ENCODE peak calls at places on chromosomes 3 and 15, in five cellular contexts. One of them, this sample, is unnamed.

GRCh38 chr3:105401254-105401653 is 34.5 kb downstream of the ALCAM start:
- DNase-seq in BJ: no peak
- DNase-seq in H1: no peak
- DNase-seq in sigmoid colon: no peak
- DNase-seq in GM20000: no peak
- DNase-seq in this sample: no peak

GRCh38 chr15:43519207-43519606 is 1.8 kb downstream of the MAP1A start:
- DNase-seq in BJ: no peak
- DNase-seq in H1: no peak
- DNase-seq in sigmoid colon: no peak
- DNase-seq in GM20000: no peak
- DNase-seq in this sample: no peak

GRCh38 chr3:48129921-48130320 is 58.3 kb downstream of the CDC25A start:
- DNase-seq in BJ: no peak
- DNase-seq in H1: no peak
- DNase-seq in sigmoid colon: no peak
- DNase-seq in GM20000: no peak
- DNase-seq in this sample: no peak

GRCh38 chr3:90010341-90010740 is 902.9 kb downstream of the EPHA3 start:
- DNase-seq in BJ: peak; percentile 2
- DNase-seq in H1: no peak
- DNase-seq in sigmoid colon: no peak
- DNase-seq in GM20000: no peak
- DNase-seq in this sample: no peak

GRCh38 chr3:45137656-45138181 is 8.5 kb downstream of the CDCP1 start:
- DNase-seq in BJ: no peak
- DNase-seq in H1: no peak
- DNase-seq in sigmoid colon: no peak
- DNase-seq in GM20000: no peak
- DNase-seq in this sample: no peak

GRCh38 chr3:150786791-150787190 is 23.8 kb upstream of the SIAH2 start:
- DNase-seq in BJ: no peak
- DNase-seq in H1: no peak
- DNase-seq in sigmoid colon: no peak
- DNase-seq in GM20000: no peak
- DNase-seq in this sample: peak; percentile 45

GRCh38 chr15:40421246-40422157 is 15.9 kb downstream of the IVD start:
- DNase-seq in BJ: no peak
- DNase-seq in H1: peak; percentile 62
- DNase-seq in sigmoid colon: peak; percentile 85
- DNase-seq in GM20000: peak; percentile 84
- DNase-seq in this sample: peak; percentile 86

GRCh38 chr3:23981955-23982354 is 36.9 kb downstream of the NR1D2 start:
- DNase-seq in BJ: no peak
- DNase-seq in H1: no peak
- DNase-seq in sigmoid colon: no peak
- DNase-seq in GM20000: no peak
- DNase-seq in this sample: no peak

GRCh38 chr3:70716832-70717231 is 404.4 kb upstream of the MDFIC2 start:
- DNase-seq in BJ: no peak
- DNase-seq in H1: no peak
- DNase-seq in sigmoid colon: peak; percentile 72
- DNase-seq in GM20000: no peak
- DNase-seq in this sample: peak; percentile 9

GRCh38 chr3:180755553-180755952 is 76.3 kb upstream of the CCDC39 start:
- DNase-seq in BJ: no peak
- DNase-seq in H1: no peak
- DNase-seq in sigmoid colon: no peak
- DNase-seq in GM20000: no peak
- DNase-seq in this sample: no peak

GRCh38 chr3:45507820-45508317 is 86.7 kb upstream of the LIMD1 start:
- DNase-seq in BJ: no peak
- DNase-seq in H1: no peak
- DNase-seq in sigmoid colon: no peak
- DNase-seq in GM20000: no peak
- DNase-seq in this sample: peak; percentile 9

GRCh38 chr3:195693428-195694216 is 27.2 kb upstream of the MUC20 start:
- DNase-seq in BJ: no peak
- DNase-seq in H1: no peak
- DNase-seq in sigmoid colon: no peak
- DNase-seq in GM20000: peak; percentile 20
- DNase-seq in this sample: no peak

GRCh38 chr3:51378726-51379125 is 6.4 kb upstream of the MANF start:
- DNase-seq in BJ: no peak
- DNase-seq in H1: no peak
- DNase-seq in sigmoid colon: no peak
- DNase-seq in GM20000: no peak
- DNase-seq in this sample: no peak

GRCh38 chr15:90886291-90886614 is 1.9 kb downstream of the FES start:
- DNase-seq in BJ: no peak
- DNase-seq in H1: no peak
- DNase-seq in sigmoid colon: no peak
- DNase-seq in GM20000: no peak
- DNase-seq in this sample: no peak
- TF ChIP-seq CTCF in BJ: no peak
- TF ChIP-seq CTCF in H1: no peak
- TF ChIP-seq CTCF in sigmoid colon: no peak
- TF ChIP-seq CTCF in GM20000: no peak
- TF ChIP-seq CTCF in this sample: peak; percentile 39

DNA sequence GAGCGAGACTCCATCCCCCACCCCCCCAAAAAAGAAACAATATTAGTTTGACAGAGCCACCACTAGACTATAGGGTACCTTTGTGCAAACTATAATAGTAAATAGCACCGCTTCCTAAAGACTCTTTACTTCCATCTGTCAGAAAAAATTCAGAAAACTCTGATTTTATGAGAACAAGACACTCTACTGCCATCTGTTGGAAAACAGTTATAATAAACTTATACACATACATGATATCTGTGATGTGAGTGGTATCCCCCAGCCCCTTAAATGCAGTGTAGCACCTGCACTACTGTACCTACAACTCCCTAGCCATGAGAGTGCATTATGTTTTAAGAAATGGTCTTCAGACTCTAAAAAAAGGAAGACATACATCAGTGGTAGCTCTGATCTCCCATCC is 47.1 kb upstream of the CTDSPL start:
- DNase-seq in BJ: no peak
- DNase-seq in H1: no peak
- DNase-seq in sigmoid colon: no peak
- DNase-seq in GM20000: peak; percentile 22
- DNase-seq in this sample: no peak
- TF ChIP-seq CTCF in BJ: peak; percentile 27
- TF ChIP-seq CTCF in H1: no peak
- TF ChIP-seq CTCF in sigmoid colon: peak; percentile 35
- TF ChIP-seq CTCF in GM20000: no peak
- TF ChIP-seq CTCF in this sample: peak; percentile 13

GRCh38 chr3:21551019-21551418 is 200.0 kb downstream of the ZNF385D start:
- DNase-seq in BJ: no peak
- DNase-seq in H1: no peak
- DNase-seq in sigmoid colon: no peak
- DNase-seq in GM20000: no peak
- DNase-seq in this sample: no peak
- TF ChIP-seq CTCF in BJ: peak; percentile 14
- TF ChIP-seq CTCF in H1: no peak
- TF ChIP-seq CTCF in sigmoid colon: no peak
- TF ChIP-seq CTCF in GM20000: no peak
- TF ChIP-seq CTCF in this sample: no peak

DNA sequence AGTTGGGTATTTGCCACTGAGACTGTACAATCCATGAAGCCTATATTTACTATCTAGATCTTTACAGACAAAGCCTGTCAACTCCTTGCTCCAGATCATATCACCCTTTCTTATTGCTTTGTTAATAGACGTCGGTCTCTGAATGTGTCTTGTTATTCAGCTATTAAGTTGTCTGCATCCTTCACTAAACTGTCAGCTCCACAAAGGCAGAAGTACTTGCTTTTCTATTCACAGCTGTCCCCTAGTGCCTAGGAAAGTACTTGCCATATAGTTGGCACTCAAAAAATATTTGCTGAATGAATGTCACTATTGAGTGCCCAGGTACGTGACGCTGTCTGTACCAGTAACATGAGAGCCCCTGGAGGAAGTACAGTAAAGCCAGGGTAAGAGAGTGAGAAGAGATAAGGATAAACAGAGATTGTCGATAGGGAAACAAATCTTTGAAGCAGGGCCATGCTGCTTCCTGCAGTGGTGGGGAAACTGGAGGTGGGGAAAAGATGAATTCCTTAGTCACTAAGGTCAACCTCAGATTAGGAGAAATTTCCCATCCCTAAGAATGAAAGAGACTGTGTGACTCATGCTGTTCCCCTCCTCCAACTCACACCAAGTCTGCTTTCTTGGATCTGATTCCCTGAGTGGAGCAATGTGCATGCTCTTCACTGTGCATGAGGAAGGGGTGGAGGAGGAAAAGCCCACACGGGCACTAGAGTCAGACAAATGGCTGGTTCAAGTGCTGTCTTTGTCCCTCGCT is 36.3 kb downstream of the PRICKLE2 start:
- DNase-seq in BJ: peak; percentile 76
- DNase-seq in H1: no peak
- DNase-seq in sigmoid colon: peak; percentile 76
- DNase-seq in GM20000: no peak
- DNase-seq in this sample: no peak
- TF ChIP-seq CTCF in BJ: no peak
- TF ChIP-seq CTCF in H1: no peak
- TF ChIP-seq CTCF in sigmoid colon: no peak
- TF ChIP-seq CTCF in GM20000: no peak
- TF ChIP-seq CTCF in this sample: no peak

GRCh38 chr3:187958432-187959003 is 195.4 kb upstream of the LPP start:
- DNase-seq in BJ: no peak
- DNase-seq in H1: no peak
- DNase-seq in sigmoid colon: no peak
- DNase-seq in GM20000: no peak
- DNase-seq in this sample: peak; percentile 67

GRCh38 chr3:187952849-187953248 is 201.1 kb upstream of the LPP start:
- DNase-seq in BJ: no peak
- DNase-seq in H1: no peak
- DNase-seq in sigmoid colon: no peak
- DNase-seq in GM20000: no peak
- DNase-seq in this sample: no peak

GRCh38 chr3:187957209-187957981 is 196.6 kb upstream of the LPP start:
- DNase-seq in BJ: no peak
- DNase-seq in H1: no peak
- DNase-seq in sigmoid colon: no peak
- DNase-seq in GM20000: no peak
- DNase-seq in this sample: peak; percentile 74

GRCh38 chr3:187954486-187955075 is 199.4 kb upstream of the LPP start:
- DNase-seq in BJ: no peak
- DNase-seq in H1: no peak
- DNase-seq in sigmoid colon: no peak
- DNase-seq in GM20000: no peak
- DNase-seq in this sample: no peak

DNA sequence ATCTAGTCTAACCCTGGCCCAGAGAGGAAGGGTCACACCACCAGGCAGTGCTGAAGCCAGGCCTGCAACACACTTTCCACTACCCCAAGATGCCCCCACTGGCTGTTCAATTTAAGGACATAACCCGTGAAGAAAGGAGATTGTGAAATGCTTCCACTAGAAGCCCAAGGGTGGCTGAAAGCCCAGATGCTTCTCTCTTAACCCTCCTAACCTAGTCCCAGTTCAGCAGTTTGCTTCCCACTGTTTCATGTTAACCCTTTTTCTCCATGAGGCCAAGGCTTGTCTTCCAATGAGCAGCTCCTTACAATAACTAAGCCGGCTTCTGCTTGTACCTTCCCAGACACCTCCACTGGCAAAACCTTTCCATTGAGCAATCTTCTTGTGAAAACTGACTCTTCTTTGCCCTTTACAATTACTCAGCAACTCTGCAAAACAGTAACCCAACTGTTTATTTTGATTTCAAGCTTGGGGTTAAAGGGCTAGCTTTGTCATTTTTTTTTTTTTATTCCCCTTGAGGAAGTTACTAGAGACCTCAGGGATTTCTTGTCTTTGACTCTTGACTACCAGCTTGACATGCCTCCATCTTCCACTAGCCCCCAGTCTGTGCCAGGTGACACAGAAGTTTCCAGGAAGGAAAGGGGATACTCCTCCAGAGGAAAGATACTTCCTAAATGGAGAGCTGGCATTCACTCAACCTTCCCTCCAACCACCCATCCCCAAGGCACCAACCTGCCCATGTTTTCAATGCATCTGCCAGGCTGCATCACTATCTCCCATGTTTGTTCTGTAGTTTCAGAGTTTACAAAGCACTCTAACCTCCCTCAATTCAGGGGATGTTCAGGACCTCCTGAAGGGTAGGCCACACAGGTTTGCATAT is 198.6 kb upstream of the LPP start:
- DNase-seq in BJ: peak; percentile 75
- DNase-seq in H1: no peak
- DNase-seq in sigmoid colon: peak; percentile 68
- DNase-seq in GM20000: no peak
- DNase-seq in this sample: no peak
- TF ChIP-seq CTCF in BJ: no peak
- TF ChIP-seq CTCF in H1: no peak
- TF ChIP-seq CTCF in sigmoid colon: no peak
- TF ChIP-seq CTCF in GM20000: no peak
- TF ChIP-seq CTCF in this sample: no peak